ENCODE peak calls at places on chromosomes 11 and 22, in five cellular contexts. One of them, this sample, is unnamed.

GRCh38 chr11:6319001-6319878 is 1.1 kb downstream of the CAVIN3 start:
- DNase-seq in iris pigment epithelial cell: peak
- DNase-seq in stromal cell of bone marrow: no peak
- DNase-seq in CD8-positive, alpha-beta T cell: no peak
- DNase-seq in activated CD8-positive, alpha-beta memory T cell treated with anti-CD3 and anti-CD28 coated beads for 48 hours: no peak
- DNase-seq in this sample: no peak

GRCh38 chr11:68946416-68947090 is 34.2 kb downstream of the MRGPRD start:
- DNase-seq in iris pigment epithelial cell: peak
- DNase-seq in stromal cell of bone marrow: peak
- DNase-seq in CD8-positive, alpha-beta T cell: no peak
- DNase-seq in activated CD8-positive, alpha-beta memory T cell treated with anti-CD3 and anti-CD28 coated beads for 48 hours: no peak
- DNase-seq in this sample: no peak

GRCh38 chr22:43862074-43862881 is at the start of gene SULT4A1:
- DNase-seq in iris pigment epithelial cell: peak
- DNase-seq in stromal cell of bone marrow: no peak
- DNase-seq in CD8-positive, alpha-beta T cell: no peak
- DNase-seq in activated CD8-positive, alpha-beta memory T cell treated with anti-CD3 and anti-CD28 coated beads for 48 hours: no peak
- DNase-seq in this sample: no peak

GRCh38 chr11:34595391-34595790 is 25.5 kb upstream of the EHF start:
- DNase-seq in iris pigment epithelial cell: no peak
- DNase-seq in stromal cell of bone marrow: no peak
- DNase-seq in CD8-positive, alpha-beta T cell: no peak
- DNase-seq in activated CD8-positive, alpha-beta memory T cell treated with anti-CD3 and anti-CD28 coated beads for 48 hours: no peak
- DNase-seq in this sample: no peak

GRCh38 chr11:118081241-118081958 is 4.5 kb downstream of the TMPRSS4 start:
- DNase-seq in iris pigment epithelial cell: no peak
- DNase-seq in stromal cell of bone marrow: no peak
- DNase-seq in CD8-positive, alpha-beta T cell: no peak
- DNase-seq in activated CD8-positive, alpha-beta memory T cell treated with anti-CD3 and anti-CD28 coated beads for 48 hours: no peak
- DNase-seq in this sample: no peak

GRCh38 chr11:118275184-118275583 is 11.1 kb upstream of the MPZL2 start:
- DNase-seq in iris pigment epithelial cell: peak
- DNase-seq in stromal cell of bone marrow: no peak
- DNase-seq in CD8-positive, alpha-beta T cell: no peak
- DNase-seq in activated CD8-positive, alpha-beta memory T cell treated with anti-CD3 and anti-CD28 coated beads for 48 hours: no peak
- DNase-seq in this sample: no peak

GRCh38 chr11:79242616-79243015 is 198.2 kb downstream of the TENM4 start:
- DNase-seq in iris pigment epithelial cell: no peak
- DNase-seq in stromal cell of bone marrow: peak
- DNase-seq in CD8-positive, alpha-beta T cell: no peak
- DNase-seq in activated CD8-positive, alpha-beta memory T cell treated with anti-CD3 and anti-CD28 coated beads for 48 hours: no peak
- DNase-seq in this sample: no peak

GRCh38 chr11:117022526-117022925 is 75.7 kb downstream of the SIK3 start:
- DNase-seq in iris pigment epithelial cell: no peak
- DNase-seq in stromal cell of bone marrow: no peak
- DNase-seq in CD8-positive, alpha-beta T cell: no peak
- DNase-seq in activated CD8-positive, alpha-beta memory T cell treated with anti-CD3 and anti-CD28 coated beads for 48 hours: no peak
- DNase-seq in this sample: no peak

GRCh38 chr11:118155781-118156530 is 3.3 kb upstream of the SCN4B start:
- DNase-seq in iris pigment epithelial cell: no peak
- DNase-seq in stromal cell of bone marrow: no peak
- DNase-seq in CD8-positive, alpha-beta T cell: no peak
- DNase-seq in activated CD8-positive, alpha-beta memory T cell treated with anti-CD3 and anti-CD28 coated beads for 48 hours: no peak
- DNase-seq in this sample: no peak

GRCh38 chr11:83573097-83573496 is 286.9 kb upstream of the CCDC90B start:
- DNase-seq in iris pigment epithelial cell: peak
- DNase-seq in stromal cell of bone marrow: peak
- DNase-seq in CD8-positive, alpha-beta T cell: no peak
- DNase-seq in activated CD8-positive, alpha-beta memory T cell treated with anti-CD3 and anti-CD28 coated beads for 48 hours: no peak
- DNase-seq in this sample: no peak

GRCh38 chr11:104275992-104276391 is 112.0 kb upstream of the PDGFD start:
- DNase-seq in iris pigment epithelial cell: peak
- DNase-seq in stromal cell of bone marrow: no peak
- DNase-seq in CD8-positive, alpha-beta T cell: no peak
- DNase-seq in activated CD8-positive, alpha-beta memory T cell treated with anti-CD3 and anti-CD28 coated beads for 48 hours: no peak
- DNase-seq in this sample: no peak

GRCh38 chr11:11420512-11420911 is 67.5 kb upstream of the CSNK2A3 start:
- DNase-seq in iris pigment epithelial cell: no peak
- DNase-seq in stromal cell of bone marrow: no peak
- DNase-seq in CD8-positive, alpha-beta T cell: no peak
- DNase-seq in activated CD8-positive, alpha-beta memory T cell treated with anti-CD3 and anti-CD28 coated beads for 48 hours: no peak
- DNase-seq in this sample: no peak

GRCh38 chr22:32255726-32256125 is 579 bp upstream of the SLC5A4 start:
- DNase-seq in iris pigment epithelial cell: peak
- DNase-seq in stromal cell of bone marrow: no peak
- DNase-seq in CD8-positive, alpha-beta T cell: no peak
- DNase-seq in activated CD8-positive, alpha-beta memory T cell treated with anti-CD3 and anti-CD28 coated beads for 48 hours: no peak
- DNase-seq in this sample: no peak

GRCh38 chr11:111811445-111811844 is 45.3 kb upstream of the PPP2R1B start:
- DNase-seq in iris pigment epithelial cell: no peak
- DNase-seq in stromal cell of bone marrow: no peak
- DNase-seq in CD8-positive, alpha-beta T cell: no peak
- DNase-seq in activated CD8-positive, alpha-beta memory T cell treated with anti-CD3 and anti-CD28 coated beads for 48 hours: no peak
- DNase-seq in this sample: no peak

GRCh38 chr22:49965291-49966040 is 4.9 kb downstream of the PIM3 start:
- DNase-seq in iris pigment epithelial cell: no peak
- DNase-seq in stromal cell of bone marrow: no peak
- DNase-seq in CD8-positive, alpha-beta T cell: no peak
- DNase-seq in activated CD8-positive, alpha-beta memory T cell treated with anti-CD3 and anti-CD28 coated beads for 48 hours: no peak
- DNase-seq in this sample: no peak

GRCh38 chr11:123536690-123537437 is 106.8 kb downstream of the GRAMD1B start:
- DNase-seq in iris pigment epithelial cell: no peak
- DNase-seq in stromal cell of bone marrow: peak
- DNase-seq in CD8-positive, alpha-beta T cell: no peak
- DNase-seq in activated CD8-positive, alpha-beta memory T cell treated with anti-CD3 and anti-CD28 coated beads for 48 hours: no peak
- DNase-seq in this sample: no peak

GRCh38 chr22:42418811-42419243 is 13.4 kb downstream of the NFAM1 start:
- DNase-seq in iris pigment epithelial cell: no peak
- DNase-seq in stromal cell of bone marrow: no peak
- DNase-seq in CD8-positive, alpha-beta T cell: no peak
- DNase-seq in activated CD8-positive, alpha-beta memory T cell treated with anti-CD3 and anti-CD28 coated beads for 48 hours: no peak
- DNase-seq in this sample: no peak

GRCh38 chr11:106585061-106585460 is 433.2 kb downstream of the GUCY1A2 start:
- DNase-seq in iris pigment epithelial cell: peak
- DNase-seq in stromal cell of bone marrow: peak
- DNase-seq in CD8-positive, alpha-beta T cell: no peak
- DNase-seq in activated CD8-positive, alpha-beta memory T cell treated with anti-CD3 and anti-CD28 coated beads for 48 hours: no peak
- DNase-seq in this sample: no peak

This sample was measured in activated CD4-positive, alpha-beta T cell treated with anti-CD3 and anti-CD28 coated beads for 24 hours.